ENCODE peak calls at places on chromosome 19, in eight cellular contexts. F is mucosa of descending colon, J is astrocyte, C is AG10803, U is prostate gland, Z is WTC11, D is thoracic aorta, P is foreskin fibroblast. T is an unnamed sample.

GRCh38 chr19:29965529-29965928 is 23.5 kb downstream of the URI1 start:
- DNase-seq in P (peak), Z (no peak), F (no peak), D (no peak), C (peak), U (no peak), J (peak), T (no peak)

GRCh38 chr19:679418-680286 is 3.5 kb downstream of the FSTL3 start:
- DNase-seq in P (peak), Z (no peak), F (peak), C (peak), D (no peak), U (no peak), J (peak), T (peak)

GRCh38 chr19:56309511-56310185 is 5.0 kb downstream of the ZSCAN5A start:
- DNase-seq in U (no peak), J (no peak), F (peak), Z (peak), C (peak), P (peak), D (no peak), T (peak)

GRCh38 chr19:12841094-12841493 is 2.8 kb downstream of the MAST1 start:
- DNase-seq in J (no peak), Z (peak), U (no peak), F (peak), C (no peak), P (peak), D (no peak), T (peak)

GRCh38 chr19:16160943-16161560 is 12.3 kb downstream of the CIB3 start:
- DNase-seq in U (no peak), D (no peak), C (peak), F (no peak), P (peak), Z (no peak), J (peak), T (peak)

GRCh38 chr19:12774588-12775555 is at the start of gene HOOK2:
- DNase-seq in U (peak), P (no peak), J (no peak), F (peak), D (no peak), C (no peak), Z (peak), T (no peak)

GRCh38 chr19:51469162-51469561 is 9.2 kb upstream of the CEACAM18 start:
- DNase-seq in D (no peak), P (no peak), J (no peak), C (no peak), Z (no peak), U (no peak), F (no peak), T (no peak)

GRCh38 chr19:30522359-30522758 is 150.2 kb downstream of the ZNF536 start:
- DNase-seq in C (no peak), P (no peak), Z (no peak), J (no peak), U (no peak), F (no peak), D (no peak), T (no peak)

GRCh38 chr19:52270266-52270885 is 989 bp downstream of the ZNF766 start:
- DNase-seq in C (peak), Z (no peak), U (no peak), P (peak), F (peak), D (no peak), J (no peak), T (peak)

GRCh38 chr19:29758863-29759262 is 43.8 kb upstream of the C19orf12 start:
- DNase-seq in U (no peak), P (no peak), F (no peak), D (no peak), J (no peak), C (no peak), Z (no peak), T (no peak)

GRCh38 chr19:49425922-49426592 is 869 bp downstream of the GFY start:
- DNase-seq in Z (peak), F (no peak), J (no peak), P (no peak), D (no peak), U (no peak), C (no peak), T (peak)

DNA sequence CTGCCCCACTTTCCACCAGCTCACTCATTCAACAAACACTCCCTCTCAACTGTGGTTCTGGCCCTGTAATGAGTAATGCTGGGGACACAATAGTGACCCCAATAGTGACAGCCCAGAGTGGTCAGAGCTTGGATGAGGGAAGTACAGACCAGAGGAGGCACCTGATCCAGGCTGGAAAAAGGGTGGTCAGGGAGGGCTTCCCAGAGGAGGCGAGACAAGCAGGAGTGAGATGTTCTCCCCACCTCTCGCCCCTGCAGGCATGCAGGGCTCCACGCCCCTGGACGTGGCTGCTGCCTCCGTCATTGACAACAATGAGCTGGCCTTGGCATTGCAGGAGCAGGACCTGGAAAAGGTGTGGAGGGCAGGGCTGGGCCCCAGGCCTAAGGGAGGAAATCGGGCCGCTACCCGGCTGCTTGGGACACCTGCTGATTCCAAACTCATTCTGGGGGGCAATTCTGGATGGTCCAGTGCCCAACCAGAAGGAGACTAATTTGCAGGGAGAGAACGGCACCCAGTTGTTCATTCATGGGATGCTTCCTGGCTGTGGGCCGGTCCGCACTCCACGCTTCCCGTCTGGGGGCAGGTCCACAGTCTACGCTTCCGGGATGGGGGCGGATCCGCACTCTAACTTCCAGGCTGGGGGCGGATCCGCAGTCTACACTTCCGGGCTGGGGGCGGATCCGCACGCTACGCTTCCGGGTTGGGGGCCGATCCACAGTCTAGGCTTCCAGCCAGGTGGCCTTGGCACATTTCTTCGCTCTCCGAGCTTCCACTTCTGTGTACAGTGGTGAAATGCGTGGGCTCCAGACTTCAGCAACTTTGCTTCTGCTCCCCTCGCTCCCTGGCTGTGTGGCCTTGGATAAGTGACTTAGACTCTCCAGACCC is 63.4 kb downstream of the RYR1 start:
- DNase-seq in D (no peak), U (no peak), Z (no peak), C (no peak), J (no peak), F (no peak), P (no peak), T (no peak)
- TF ChIP-seq CTCF in D (no peak), U (no peak), Z (no peak), C (no peak), J (no peak), F (no peak), P (no peak), T (no peak)

DNA sequence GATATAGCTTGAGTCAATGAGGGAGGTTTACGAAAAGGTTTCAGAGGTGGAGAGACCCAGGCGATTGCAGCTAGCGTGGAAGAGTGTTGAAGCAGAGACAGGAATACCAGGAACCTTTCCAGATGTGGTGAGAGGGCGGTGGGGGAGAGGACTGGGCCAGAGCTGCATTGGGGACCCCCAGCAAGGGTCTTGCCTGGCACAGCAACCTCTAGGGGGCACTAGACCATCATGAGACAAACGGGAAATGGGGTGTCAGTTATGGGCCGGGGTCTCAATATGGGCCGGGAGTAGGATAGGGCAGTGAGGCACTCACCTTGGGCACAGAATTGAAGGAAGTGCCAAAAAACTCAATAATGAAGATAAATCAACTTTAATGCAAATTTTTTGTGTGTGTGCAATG is 2.1 kb upstream of the LRP3 start:
- DNase-seq in Z (peak), F (no peak), P (no peak), U (no peak), D (no peak), C (no peak), J (no peak), T (peak)
- TF ChIP-seq CTCF in Z (no peak), F (no peak), P (peak), U (no peak), D (no peak), C (no peak), J (peak), T (peak)

GRCh38 chr19:35543280-35544109 is 1.9 kb upstream of the TMEM147 start:
- DNase-seq in U (no peak), D (no peak), J (no peak), C (no peak), P (no peak), Z (no peak), F (no peak), T (no peak)
- TF ChIP-seq CTCF in U (no peak), D (no peak), J (no peak), C (no peak), P (no peak), Z (no peak), F (no peak), T (no peak)

GRCh38 chr19:41426116-41426841 is 895 bp downstream of the B3GNT8 start:
- DNase-seq in D (no peak), J (no peak), P (no peak), Z (no peak), F (no peak), C (no peak), U (no peak), T (no peak)

GRCh38 chr19:41425174-41426115 is 1.7 kb downstream of the B3GNT8 start:
- DNase-seq in F (no peak), U (no peak), P (no peak), D (no peak), Z (no peak), C (no peak), J (no peak), T (no peak)

GRCh38 chr19:41428481-41428859 is 1.3 kb upstream of the B3GNT8 start:
- DNase-seq in C (no peak), U (no peak), F (no peak), Z (no peak), P (no peak), J (no peak), D (no peak), T (no peak)

GRCh38 chr19:41426952-41427646 is at the start of gene B3GNT8:
- DNase-seq in F (peak), J (peak), C (peak), U (peak), D (peak), Z (peak), P (peak), T (peak)

GRCh38 chr19:41427647-41428480 is 690 bp upstream of the B3GNT8 start:
- DNase-seq in J (no peak), C (peak), F (peak), Z (peak), D (no peak), U (peak), P (peak), T (peak)
- TF ChIP-seq CTCF in J (no peak), C (no peak), F (no peak), Z (no peak), D (no peak), U (no peak), P (no peak), T (no peak)

DNA sequence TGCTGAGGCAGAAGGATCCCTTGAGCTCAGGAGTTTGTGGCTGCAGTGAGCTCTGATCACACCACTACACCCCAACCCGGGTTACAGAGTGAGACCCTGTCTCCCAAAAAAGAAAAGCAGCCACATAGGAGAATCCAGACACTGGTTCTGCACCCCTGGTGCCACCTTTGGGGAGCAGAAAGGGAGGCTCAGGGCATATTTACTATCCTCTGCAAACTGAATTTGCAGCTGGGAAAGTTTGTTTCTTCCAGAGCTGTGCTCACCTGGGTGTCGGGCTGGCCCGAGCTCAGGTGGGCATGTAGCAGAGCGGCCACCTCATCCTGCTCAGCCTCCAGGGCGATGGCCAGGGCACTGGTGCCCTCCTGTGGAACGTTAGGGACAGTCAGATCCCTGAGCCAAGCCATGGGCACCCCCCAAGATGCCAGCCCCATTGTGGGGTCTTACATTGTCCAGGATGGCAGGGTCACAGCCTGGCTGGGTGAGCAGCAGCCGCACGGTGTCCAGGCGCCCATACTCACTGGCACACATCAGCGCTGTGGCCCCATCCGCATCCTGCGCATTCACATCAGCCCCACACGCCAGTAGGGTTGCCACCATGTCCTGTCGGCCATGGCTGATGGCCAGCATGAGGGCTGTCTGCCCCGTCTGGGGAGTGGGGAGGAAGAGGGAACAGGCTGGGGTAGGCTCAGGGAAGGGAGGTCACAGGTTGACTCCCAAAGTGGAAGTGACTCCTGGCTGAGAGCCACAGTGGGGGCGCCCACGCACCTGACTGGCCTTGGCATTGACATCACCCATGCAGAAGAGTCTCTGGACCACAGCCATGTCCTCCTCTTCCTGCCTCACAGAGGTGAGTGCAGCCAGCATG is 3.1 kb downstream of the RPS28 start:
- DNase-seq in J (no peak), P (peak), D (no peak), C (no peak), U (no peak), Z (no peak), F (no peak), T (no peak)
- TF ChIP-seq CTCF in J (no peak), P (no peak), D (no peak), C (no peak), U (no peak), Z (no peak), F (no peak), T (no peak)

GRCh38 chr19:47610546-47610894 is 1.6 kb downstream of the BICRA start:
- DNase-seq in U (no peak), D (no peak), Z (no peak), F (no peak), J (no peak), P (no peak), C (no peak), T (no peak)
- TF ChIP-seq CTCF in U (no peak), D (no peak), Z (no peak), F (no peak), J (no peak), P (no peak), C (no peak), T (no peak)

DNA sequence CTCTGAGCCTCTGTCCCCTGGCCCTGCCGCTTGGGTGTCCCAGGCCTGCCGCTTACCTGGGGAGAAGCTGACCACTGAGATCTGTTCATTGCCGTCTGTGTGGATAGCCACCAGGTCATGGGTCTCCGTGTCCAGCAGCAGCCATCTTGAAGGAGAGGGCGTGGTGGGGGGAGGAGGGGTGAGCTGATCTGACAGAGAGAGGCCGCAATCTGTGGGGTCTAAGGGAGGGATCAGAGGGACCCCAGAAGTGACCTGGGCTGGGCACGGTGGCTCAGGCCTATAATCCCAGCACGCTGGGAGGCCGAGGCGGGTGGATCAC is 14.7 kb upstream of the GPR4 start:
- DNase-seq in J (no peak), C (no peak), P (no peak), F (no peak), U (no peak), D (no peak), Z (peak), T (no peak)
- TF ChIP-seq CTCF in J (no peak), C (no peak), P (no peak), F (no peak), U (no peak), D (no peak), Z (no peak), T (no peak)

GRCh38 chr19:42313096-42313839 is at the start of gene TMEM145:
- DNase-seq in Z (peak), P (peak), J (peak), F (no peak), U (peak), C (peak), D (no peak), T (peak)

GRCh38 chr19:42315024-42315423 is 1.9 kb downstream of the TMEM145 start:
- DNase-seq in F (no peak), Z (no peak), P (no peak), J (no peak), U (no peak), C (no peak), D (no peak), T (no peak)

GRCh38 chr19:42311612-42312160 is 1.4 kb upstream of the TMEM145 start:
- DNase-seq in F (no peak), U (no peak), J (no peak), D (no peak), Z (peak), P (peak), C (no peak), T (no peak)

GRCh38 chr19:42312370-42312769 is 739 bp upstream of the TMEM145 start:
- DNase-seq in D (no peak), J (no peak), C (no peak), Z (no peak), U (no peak), P (no peak), F (no peak), T (no peak)

GRCh38 chr19:42313840-42314755 is 989 bp downstream of the TMEM145 start:
- DNase-seq in D (no peak), Z (no peak), P (no peak), J (no peak), U (no peak), C (no peak), F (no peak), T (no peak)
- TF ChIP-seq CTCF in D (peak), Z (no peak), P (no peak), J (no peak), U (no peak), C (no peak), F (no peak), T (no peak)

GRCh38 chr19:10399878-10400277 is 3.5 kb downstream of the CDC37 start:
- DNase-seq in C (no peak), P (no peak), U (no peak), F (no peak), D (no peak), Z (no peak), J (no peak), T (no peak)
- TF ChIP-seq CTCF in C (no peak), P (no peak), U (no peak), F (no peak), D (no peak), Z (no peak), J (no peak), T (no peak)

T was measured in activated CD8-positive, alpha-beta T cell treated with anti-CD3 and anti-CD28 coated beads for 36 hours.